ENCODE peak calls at places on chromosomes 5 and 9, in four cellular contexts. E, U, G and J are unnamed samples.

GRCh38 chr5:76401801-76402250 is 1.3 kb upstream of the IQGAP2 start:
- DNase-seq in E (no peak), U (no peak), G (no peak), J (no peak)

GRCh38 chr5:131587541-131587940 is 47.5 kb downstream of the RAPGEF6 start:
- DNase-seq in E (peak; percentile 20), U (no peak), G (no peak), J (no peak)

GRCh38 chr5:113089653-113090335 is 113.2 kb downstream of the DCP2 start:
- DNase-seq in E (peak; percentile 49), U (no peak), G (no peak), J (no peak)

GRCh38 chr5:137218896-137219295 is 280.2 kb downstream of the SPOCK1 start:
- DNase-seq in E (peak; percentile 43), U (no peak), G (no peak), J (no peak)

GRCh38 chr5:84191296-84191695 is 193.4 kb downstream of the EDIL3 start:
- DNase-seq in E (peak; percentile 60), U (no peak), G (no peak), J (no peak)

GRCh38 chr9:108761530-108762347 is 94.0 kb downstream of the ACTL7B start:
- DNase-seq in E (peak; percentile 13), U (peak; percentile 60), G (peak; percentile 32), J (peak; percentile 68)

GRCh38 chr5:27702339-27702820 is 664.0 kb upstream of the CDH9 start:
- DNase-seq in E (peak; percentile 81), U (no peak), G (no peak), J (no peak)

GRCh38 chr5:98108497-98108896 is 665.0 kb upstream of the RGMB start:
- DNase-seq in E (peak; percentile 93), U (no peak), G (no peak), J (no peak)

GRCh38 chr9:16413509-16414016 is 456.9 kb downstream of the BNC2 start:
- DNase-seq in E (peak; percentile 92), U (peak; percentile 31), G (peak; percentile 21), J (no peak)

GRCh38 chr5:116297296-116297814 is 212.5 kb downstream of the COMMD10 start:
- DNase-seq in E (no peak), U (no peak), G (no peak), J (no peak)
- TF ChIP-seq CTCF in E (no peak), U (no peak), G (no peak), J (no peak)

GRCh38 chr5:41815663-41816062 is 54.6 kb downstream of the OXCT1 start:
- DNase-seq in E (no peak), U (no peak), G (no peak), J (no peak)

GRCh38 chr5:41820150-41820549 is 50.1 kb downstream of the OXCT1 start:
- DNase-seq in E (no peak), U (no peak), G (no peak), J (no peak)

GRCh38 chr5:41821051-41821450 is 49.2 kb downstream of the OXCT1 start:
- DNase-seq in E (no peak), U (no peak), G (no peak), J (no peak)

GRCh38 chr5:41817625-41818301 is 52.5 kb downstream of the OXCT1 start:
- DNase-seq in E (no peak), U (no peak), G (no peak), J (no peak)

GRCh38 chr5:41815261-41815660 is 55.0 kb downstream of the OXCT1 start:
- DNase-seq in E (no peak), U (no peak), G (no peak), J (no peak)
- H3K27ac ChIP-seq in E (no peak overlapping the region), U (no peak overlapping the region), G (no peak overlapping the region), J (peak overlapping the region; percentile 71)

DNA sequence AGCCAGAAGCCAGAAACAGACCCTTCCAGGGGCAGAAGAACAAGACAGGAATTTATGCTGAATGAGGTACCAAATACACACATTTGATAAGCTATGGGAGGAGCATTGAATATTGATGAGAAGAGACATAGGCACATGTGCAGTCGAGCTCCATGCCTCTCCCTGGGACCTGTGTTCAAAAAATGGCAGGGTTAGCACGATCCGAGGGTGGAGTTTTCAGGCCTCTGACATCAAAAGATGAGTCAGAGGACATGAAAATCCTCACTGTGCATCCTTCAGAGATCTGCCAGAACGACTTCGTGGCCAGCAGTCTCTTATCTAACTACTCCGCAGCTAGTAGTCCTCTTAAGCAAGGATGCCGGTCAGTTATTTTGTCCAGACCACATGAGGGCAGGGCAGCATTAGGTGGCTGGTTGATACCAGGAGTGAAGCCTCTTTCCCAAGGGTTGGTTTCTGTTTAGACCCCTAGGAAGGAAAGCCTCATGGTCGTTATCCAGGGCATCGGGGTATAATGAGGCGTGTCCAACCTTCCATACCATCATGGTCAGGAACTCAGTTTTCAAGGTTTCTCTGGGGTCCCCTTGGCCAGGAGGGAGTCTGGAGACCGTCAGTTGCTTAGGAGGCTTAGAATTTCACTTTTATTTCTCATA is 11.6 kb upstream of the CMBL start:
- DNase-seq in E (no peak), U (no peak), G (peak; percentile 80), J (no peak)
- TF ChIP-seq CTCF in E (no peak), U (no peak), G (no peak), J (no peak)

GRCh38 chr5:143418140-143418866 is 14.8 kb upstream of the NR3C1 start:
- DNase-seq in E (no peak), U (no peak), G (no peak), J (no peak)

GRCh38 chr5:143413964-143414669 is 10.6 kb upstream of the NR3C1 start:
- DNase-seq in E (no peak), U (no peak), G (no peak), J (no peak)

GRCh38 chr5:143416411-143416810 is 12.9 kb upstream of the NR3C1 start:
- DNase-seq in E (no peak), U (no peak), G (no peak), J (no peak)

GRCh38 chr5:143412656-143413342 is 9.3 kb upstream of the NR3C1 start:
- DNase-seq in E (no peak), U (no peak), G (no peak), J (no peak)

GRCh38 chr5:143417503-143418139 is 14.1 kb upstream of the NR3C1 start:
- DNase-seq in E (no peak), U (no peak), G (no peak), J (no peak)
- H3K27ac ChIP-seq in E (no peak overlapping the region), U (no peak overlapping the region), G (no peak overlapping the region), J (no peak overlapping the region)

GRCh38 chr9:134889386-134890214 is 9.0 kb downstream of the FCN2 start:
- DNase-seq in E (no peak), U (no peak), G (no peak), J (peak; percentile 22)

GRCh38 chr9:134887219-134887618 is 6.6 kb downstream of the FCN2 start:
- DNase-seq in E (no peak), U (peak; percentile 20), G (no peak), J (no peak)

GRCh38 chr9:134888603-134889195 is 8.1 kb downstream of the FCN2 start:
- DNase-seq in E (no peak), U (no peak), G (no peak), J (peak; percentile 54)

GRCh38 chr9:134886413-134886913 is 5.9 kb downstream of the FCN2 start:
- DNase-seq in E (no peak), U (peak; percentile 22), G (no peak), J (peak; percentile 47)

GRCh38 chr9:134887686-134888602 is 7.3 kb downstream of the FCN2 start:
- DNase-seq in E (no peak), U (peak; percentile 23), G (no peak), J (peak; percentile 58)
- TF ChIP-seq CTCF in E (no peak), U (no peak), G (no peak), J (no peak)

GRCh38 chr5:142827934-142828576 is 57.9 kb downstream of the ARHGAP26 start:
- DNase-seq in E (peak; percentile 56), U (no peak), G (no peak), J (no peak)
- H3K27ac ChIP-seq in E (no peak overlapping the region), U (no peak overlapping the region), G (no peak overlapping the region), J (peak overlapping the region; percentile 29)

GRCh38 chr9:106700676-106701075 is 162.3 kb upstream of the ZNF462 start:
- DNase-seq in E (peak; percentile 34), U (no peak), G (no peak), J (no peak)
- TF ChIP-seq CTCF in E (no peak), U (no peak), G (no peak), J (no peak)

DNA sequence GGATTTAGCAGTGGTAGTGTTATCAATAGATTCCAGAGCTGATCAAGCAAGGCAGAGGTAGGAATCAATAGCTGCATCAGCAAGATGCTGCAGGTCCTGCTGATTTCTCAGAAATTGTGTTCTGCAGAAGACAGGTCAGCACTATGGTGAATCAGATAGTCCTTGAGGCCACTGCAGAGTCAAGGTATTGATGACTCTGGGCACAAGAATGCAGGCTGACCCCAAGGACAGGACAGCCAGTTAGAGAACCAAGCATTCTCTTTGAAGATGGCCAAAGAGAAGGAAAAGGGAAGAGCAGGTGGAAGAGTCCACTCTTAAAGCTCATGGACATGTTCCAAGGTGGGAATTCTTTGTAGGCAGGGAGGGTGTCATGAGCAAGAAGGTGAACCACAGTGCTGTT is 28.0 kb downstream of the PRUNE2 start:
- DNase-seq in E (no peak), U (no peak), G (no peak), J (no peak)
- H3K27ac ChIP-seq in E (no peak overlapping the region), U (no peak overlapping the region), G (no peak overlapping the region), J (peak overlapping the region; percentile 84)